ENCODE peak calls at places on chromosomes 2 and 18, in ten cellular contexts. Q is tibial nerve, T is adrenal gland, B is heart left ventricle, X is uterus, V is stomach, C is erythroblast, A is HCT116, D is right lobe of liver, P is Peyer's patch. I is an unnamed sample.

GRCh38 chr18:29418136-29418535 is 1241.2 kb upstream of the CDH2 start:
- DNase-seq in Q (no peak), T (no peak), B (no peak), X (no peak), V (no peak), C (no peak), A (no peak), D (no peak), P (no peak), I (peak; percentile 0)

GRCh38 chr2:239688098-239688497 is 287.3 kb upstream of the HDAC4 start:
- DNase-seq in Q (no peak), T (peak; percentile 2), B (no peak), X (no peak), V (no peak), C (no peak), A (no peak), D (no peak), P (peak; percentile 8), I (no peak)

GRCh38 chr2:44550571-44550970 is 188.8 kb downstream of the CAMKMT start:
- DNase-seq in Q (no peak), T (no peak), B (no peak), X (no peak), V (no peak), C (no peak), A (no peak), D (no peak), P (no peak), I (no peak)

GRCh38 chr2:151289972-151290335 is 486 bp upstream of the NMI start:
- DNase-seq in Q (peak; percentile 25), T (peak; percentile 55), B (no peak), X (peak; percentile 51), V (no peak), C (peak; percentile 78), A (no peak), D (no peak), P (peak; percentile 26), I (peak; percentile 31)

GRCh38 chr2:43184339-43184895 is 42.0 kb downstream of the ZFP36L2 start:
- DNase-seq in Q (no peak), T (no peak), B (no peak), X (no peak), V (no peak), C (no peak), A (peak; percentile 93), D (no peak), P (no peak), I (peak; percentile 69)

GRCh38 chr2:79375817-79376216 is 137.0 kb upstream of the CTNNA2 start:
- DNase-seq in Q (no peak), T (no peak), B (no peak), X (no peak), V (no peak), C (no peak), A (no peak), D (no peak), P (no peak), I (no peak)

GRCh38 chr2:127695491-127696472 is 5.5 kb upstream of the SFT2D3 start:
- DNase-seq in Q (no peak), T (peak; percentile 65), B (peak; percentile 81), X (peak; percentile 72), V (peak; percentile 48), C (peak; percentile 70), A (peak; percentile 27), D (no peak), P (peak; percentile 72), I (no peak)

GRCh38 chr2:29923110-29923721 is 1.8 kb upstream of the ALK start:
- DNase-seq in Q (peak; percentile 40), T (peak; percentile 70), B (no peak), X (peak; percentile 23), V (peak; percentile 61), C (peak; percentile 54), A (peak; percentile 42), D (peak; percentile 63), P (peak; percentile 41), I (peak; percentile 64)

GRCh38 chr18:331231-331771 is 63.5 kb upstream of the THOC1 start:
- DNase-seq in Q (no peak), T (no peak), B (no peak), X (peak; percentile 37), V (no peak), C (no peak), A (no peak), D (no peak), P (no peak), I (no peak)

GRCh38 chr18:57437782-57438668 is 2.9 kb downstream of the ONECUT2 start:
- DNase-seq in Q (no peak), T (peak; percentile 56), B (peak; percentile 70), X (no peak), V (no peak), C (peak; percentile 71), A (peak; percentile 40), D (peak; percentile 83), P (no peak), I (no peak)

GRCh38 chr18:416928-417327 is 83.6 kb downstream of the COLEC12 start:
- DNase-seq in Q (no peak), T (no peak), B (no peak), X (no peak), V (no peak), C (no peak), A (no peak), D (no peak), P (no peak), I (no peak)

GRCh38 chr2:202185816-202186221 is 52.6 kb downstream of the SUMO1 start:
- DNase-seq in Q (no peak), T (no peak), B (no peak), X (no peak), V (no peak), C (no peak), A (no peak), D (peak; percentile 87), P (no peak), I (no peak)

GRCh38 chr18:10497350-10497749 is 28.5 kb upstream of the NAPG start:
- DNase-seq in Q (no peak), T (no peak), B (no peak), X (no peak), V (no peak), C (no peak), A (no peak), D (no peak), P (no peak), I (no peak)

GRCh38 chr18:4299395-4299794 is 155.7 kb downstream of the DLGAP1 start:
- DNase-seq in Q (no peak), T (no peak), B (no peak), X (no peak), V (no peak), C (no peak), A (no peak), D (no peak), P (no peak), I (no peak)

GRCh38 chr2:221477697-221478096 is 94.4 kb downstream of the EPHA4 start:
- DNase-seq in Q (no peak), T (no peak), B (no peak), X (no peak), V (no peak), C (no peak), A (no peak), D (no peak), P (no peak), I (no peak)

DNA sequence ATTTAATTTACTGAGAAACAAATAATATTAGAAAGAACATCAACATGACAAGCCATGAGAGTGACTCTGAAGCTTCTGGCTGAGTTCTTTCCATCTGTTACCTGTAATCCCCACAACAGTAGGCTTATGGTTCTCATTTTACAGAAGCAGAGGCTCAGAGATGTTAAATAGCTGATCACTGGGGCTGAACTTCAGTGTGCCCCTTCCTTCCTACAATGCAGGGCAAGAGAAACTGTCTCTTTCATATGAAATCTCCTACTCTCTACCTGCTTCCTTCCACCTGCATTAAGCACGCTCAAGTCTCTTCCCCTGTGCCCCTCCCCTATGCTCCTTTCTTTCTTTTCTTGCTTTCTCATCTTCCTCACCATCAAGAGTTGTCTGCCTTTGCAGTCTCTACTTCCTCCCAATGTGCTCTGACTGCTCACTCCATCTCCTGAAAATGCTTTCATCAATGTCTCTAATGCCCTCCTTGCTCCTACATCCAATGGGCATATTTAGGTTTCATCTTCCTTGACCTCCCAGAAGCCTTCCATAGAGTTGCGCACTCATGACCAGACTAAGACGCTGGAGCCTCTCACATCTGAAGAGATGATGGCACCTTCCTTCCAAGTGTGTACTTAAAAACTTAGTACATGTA is 23.7 kb downstream of the APOB start:
- DNase-seq in Q (no peak), T (no peak), B (no peak), X (no peak), V (no peak), C (no peak), A (no peak), D (no peak), P (no peak), I (no peak)
- TF ChIP-seq POLR2A in Q (no peak), T (no peak), B (no peak), X (no peak), V (no peak), C (no peak), A (no peak), D (peak; percentile 47), P (no peak), I (no peak)

DNA sequence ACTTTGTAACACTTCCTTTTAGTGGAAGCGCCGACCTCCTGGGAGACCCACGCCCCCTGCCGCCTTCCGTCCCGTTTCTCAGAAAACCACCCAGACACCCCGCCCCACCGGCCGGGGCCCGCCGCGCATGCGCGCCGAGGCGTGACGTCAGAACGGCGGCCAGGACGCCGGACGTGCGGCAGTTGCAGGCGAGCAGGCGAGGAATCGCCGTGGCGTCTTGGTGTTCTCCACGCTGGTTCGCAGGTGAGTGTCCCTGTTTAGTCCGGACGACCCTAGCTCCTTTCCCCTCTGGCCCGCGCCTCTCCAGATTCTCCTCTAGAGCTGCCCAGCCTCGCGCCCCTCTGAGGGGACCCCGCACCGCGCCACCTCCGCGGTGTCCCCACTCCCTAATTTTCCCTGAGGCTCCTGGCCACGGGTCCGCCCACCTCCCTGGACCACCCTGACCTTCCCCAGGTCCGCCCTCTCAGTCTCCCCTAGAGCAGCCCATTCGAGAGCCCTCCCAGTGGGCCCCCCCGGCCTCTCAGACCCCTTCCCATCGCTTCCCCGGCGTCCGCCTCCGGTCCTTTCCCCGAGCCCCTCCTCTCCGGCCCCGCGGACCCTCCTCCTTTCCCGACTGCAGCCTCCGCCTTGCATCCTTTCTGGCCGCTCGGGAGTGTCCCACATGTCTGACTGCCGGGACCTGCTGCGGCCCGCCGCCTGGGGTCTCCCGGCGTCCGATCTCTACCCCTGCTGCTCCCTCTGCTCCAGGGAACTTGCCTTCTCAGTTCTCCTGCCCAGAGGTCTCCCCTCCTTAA is at the start of gene PLEKHB2:
- DNase-seq in Q (peak; percentile 80), T (peak; percentile 92), B (peak; percentile 97), X (peak; percentile 88), V (peak; percentile 92), C (peak; percentile 92), A (peak; percentile 83), D (peak; percentile 94), P (peak; percentile 87), I (peak; percentile 89)
- TF ChIP-seq POLR2A in Q (peak; percentile 90), T (peak; percentile 93), B (peak; percentile 83), X (peak; percentile 88), V (peak; percentile 84), C (peak; percentile 89), A (peak; percentile 89), D (peak; percentile 91), P (peak; percentile 91), I (peak; percentile 98)

GRCh38 chr2:84904717-84905174 is 710 bp upstream of the TMSB10 start:
- DNase-seq in Q (peak; percentile 82), T (peak; percentile 75), B (peak; percentile 85), X (peak; percentile 85), V (peak; percentile 83), C (no peak), A (no peak), D (peak; percentile 62), P (peak; percentile 71), I (no peak)
- TF ChIP-seq POLR2A in Q (peak; percentile 23), T (peak; percentile 40), B (peak; percentile 22), X (no peak), V (no peak), C (no peak), A (no peak), D (no peak), P (peak; percentile 26), I (peak; percentile 68)

GRCh38 chr2:135530313-135531230 is at the start of gene ZRANB3:
- DNase-seq in Q (peak; percentile 86), T (peak; percentile 98), B (peak; percentile 91), X (peak; percentile 96), V (peak; percentile 92), C (peak; percentile 97), A (peak; percentile 97), D (peak; percentile 97), P (peak; percentile 96), I (peak; percentile 61)
- TF ChIP-seq POLR2A in Q (no peak), T (peak; percentile 24), B (no peak), X (no peak), V (no peak), C (peak; percentile 65), A (peak; percentile 42), D (peak; percentile 20), P (no peak), I (no peak)